ENCODE peak calls at places on chromosomes 5 and 9, in seven cellular contexts. One of them, this sample, is unnamed.

GRCh38 chr9:94110821-94111252 is 26.6 kb downstream of the PTPDC1 start:
- DNase-seq in mucosa of descending colon: no peak
- DNase-seq in cardiac fibroblast: peak; percentile 84
- DNase-seq in heart left ventricle: no peak
- DNase-seq in AG04450: peak; percentile 39
- DNase-seq in Caco-2: no peak
- DNase-seq in epithelial cell of esophagus: peak; percentile 35
- DNase-seq in this sample: no peak

GRCh38 chr5:107563957-107564544 is 106.7 kb downstream of the EFNA5 start:
- DNase-seq in mucosa of descending colon: no peak
- DNase-seq in cardiac fibroblast: no peak
- DNase-seq in heart left ventricle: no peak
- DNase-seq in AG04450: no peak
- DNase-seq in Caco-2: no peak
- DNase-seq in epithelial cell of esophagus: no peak
- DNase-seq in this sample: no peak

GRCh38 chr9:30239875-30240274 is 2144.6 kb upstream of the ACO1 start:
- DNase-seq in mucosa of descending colon: no peak
- DNase-seq in cardiac fibroblast: no peak
- DNase-seq in heart left ventricle: no peak
- DNase-seq in AG04450: no peak
- DNase-seq in Caco-2: no peak
- DNase-seq in epithelial cell of esophagus: no peak
- DNase-seq in this sample: no peak

GRCh38 chr5:141747152-141747640 is 65.2 kb upstream of the ARAP3 start:
- DNase-seq in mucosa of descending colon: peak; percentile 62
- DNase-seq in cardiac fibroblast: peak; percentile 60
- DNase-seq in heart left ventricle: peak; percentile 88
- DNase-seq in AG04450: no peak
- DNase-seq in Caco-2: no peak
- DNase-seq in epithelial cell of esophagus: peak; percentile 24
- DNase-seq in this sample: peak; percentile 63

GRCh38 chr5:1479581-1480188 is 34.4 kb upstream of the SLC6A3 start:
- DNase-seq in mucosa of descending colon: peak; percentile 46
- DNase-seq in cardiac fibroblast: peak; percentile 60
- DNase-seq in heart left ventricle: no peak
- DNase-seq in AG04450: no peak
- DNase-seq in Caco-2: no peak
- DNase-seq in epithelial cell of esophagus: peak; percentile 26
- DNase-seq in this sample: no peak

GRCh38 chr5:74212336-74212735 is 428.2 kb downstream of the ENC1 start:
- DNase-seq in mucosa of descending colon: no peak
- DNase-seq in cardiac fibroblast: peak; percentile 52
- DNase-seq in heart left ventricle: no peak
- DNase-seq in AG04450: no peak
- DNase-seq in Caco-2: peak; percentile 55
- DNase-seq in epithelial cell of esophagus: peak; percentile 51
- DNase-seq in this sample: no peak

GRCh38 chr5:2751592-2752021 is at the start of gene IRX2:
- DNase-seq in mucosa of descending colon: peak; percentile 67
- DNase-seq in cardiac fibroblast: peak; percentile 87
- DNase-seq in heart left ventricle: peak; percentile 86
- DNase-seq in AG04450: no peak
- DNase-seq in Caco-2: peak; percentile 95
- DNase-seq in epithelial cell of esophagus: peak; percentile 98
- DNase-seq in this sample: peak; percentile 73

GRCh38 chr5:132271251-132272246 is 14.1 kb downstream of the PDLIM4 start:
- DNase-seq in mucosa of descending colon: peak; percentile 54
- DNase-seq in cardiac fibroblast: no peak
- DNase-seq in heart left ventricle: peak; percentile 20
- DNase-seq in AG04450: no peak
- DNase-seq in Caco-2: peak; percentile 34
- DNase-seq in epithelial cell of esophagus: no peak
- DNase-seq in this sample: no peak

GRCh38 chr9:78973906-78974305 is 597.9 kb upstream of the TLE4 start:
- DNase-seq in mucosa of descending colon: no peak
- DNase-seq in cardiac fibroblast: peak; percentile 34
- DNase-seq in heart left ventricle: no peak
- DNase-seq in AG04450: peak; percentile 2
- DNase-seq in Caco-2: no peak
- DNase-seq in epithelial cell of esophagus: peak; percentile 95
- DNase-seq in this sample: no peak

GRCh38 chr5:40914835-40915234 is 5.5 kb downstream of the C7 start:
- DNase-seq in mucosa of descending colon: no peak
- DNase-seq in cardiac fibroblast: peak; percentile 78
- DNase-seq in heart left ventricle: no peak
- DNase-seq in AG04450: no peak
- DNase-seq in Caco-2: no peak
- DNase-seq in epithelial cell of esophagus: no peak
- DNase-seq in this sample: no peak

GRCh38 chr9:100911273-100911672 is 117.3 kb upstream of the PLPPR1 start:
- DNase-seq in mucosa of descending colon: no peak
- DNase-seq in cardiac fibroblast: no peak
- DNase-seq in heart left ventricle: no peak
- DNase-seq in AG04450: no peak
- DNase-seq in Caco-2: no peak
- DNase-seq in epithelial cell of esophagus: no peak
- DNase-seq in this sample: no peak

GRCh38 chr5:169415351-169415750 is 114.4 kb upstream of the SLIT3 start:
- DNase-seq in mucosa of descending colon: no peak
- DNase-seq in cardiac fibroblast: no peak
- DNase-seq in heart left ventricle: no peak
- DNase-seq in AG04450: no peak
- DNase-seq in Caco-2: no peak
- DNase-seq in epithelial cell of esophagus: no peak
- DNase-seq in this sample: no peak

GRCh38 chr9:79390077-79390673 is 181.6 kb upstream of the TLE4 start:
- DNase-seq in mucosa of descending colon: no peak
- DNase-seq in cardiac fibroblast: peak; percentile 36
- DNase-seq in heart left ventricle: no peak
- DNase-seq in AG04450: peak; percentile 52
- DNase-seq in Caco-2: no peak
- DNase-seq in epithelial cell of esophagus: peak; percentile 30
- DNase-seq in this sample: no peak

GRCh38 chr9:128211551-128212281 is 8.5 kb downstream of the DNM1 start:
- DNase-seq in mucosa of descending colon: no peak
- DNase-seq in cardiac fibroblast: no peak
- DNase-seq in heart left ventricle: no peak
- DNase-seq in AG04450: no peak
- DNase-seq in Caco-2: peak; percentile 37
- DNase-seq in epithelial cell of esophagus: no peak
- DNase-seq in this sample: no peak

GRCh38 chr9:125929846-125930245 is 182.7 kb downstream of the PBX3 start:
- DNase-seq in mucosa of descending colon: no peak
- DNase-seq in cardiac fibroblast: no peak
- DNase-seq in heart left ventricle: no peak
- DNase-seq in AG04450: no peak
- DNase-seq in Caco-2: no peak
- DNase-seq in epithelial cell of esophagus: peak; percentile 68
- DNase-seq in this sample: no peak

GRCh38 chr9:6896562-6896961 is 138.8 kb downstream of the KDM4C start:
- DNase-seq in mucosa of descending colon: no peak
- DNase-seq in cardiac fibroblast: peak; percentile 52
- DNase-seq in heart left ventricle: no peak
- DNase-seq in AG04450: no peak
- DNase-seq in Caco-2: no peak
- DNase-seq in epithelial cell of esophagus: peak; percentile 55
- DNase-seq in this sample: no peak

GRCh38 chr5:170638454-170639220 is 134.8 kb downstream of the KCNIP1 start:
- DNase-seq in mucosa of descending colon: peak; percentile 61
- DNase-seq in cardiac fibroblast: peak; percentile 64
- DNase-seq in heart left ventricle: peak; percentile 62
- DNase-seq in AG04450: no peak
- DNase-seq in Caco-2: peak; percentile 69
- DNase-seq in epithelial cell of esophagus: peak; percentile 49
- DNase-seq in this sample: no peak

GRCh38 chr5:139733698-139734491 is 61.7 kb upstream of the PSD2 start:
- DNase-seq in mucosa of descending colon: peak; percentile 65
- DNase-seq in cardiac fibroblast: no peak
- DNase-seq in heart left ventricle: no peak
- DNase-seq in AG04450: no peak
- DNase-seq in Caco-2: peak; percentile 71
- DNase-seq in epithelial cell of esophagus: no peak
- DNase-seq in this sample: no peak

GRCh38 chr5:97420646-97421045 is 237.6 kb upstream of the RIOK2 start:
- DNase-seq in mucosa of descending colon: no peak
- DNase-seq in cardiac fibroblast: no peak
- DNase-seq in heart left ventricle: no peak
- DNase-seq in AG04450: no peak
- DNase-seq in Caco-2: no peak
- DNase-seq in epithelial cell of esophagus: no peak
- DNase-seq in this sample: no peak

GRCh38 chr9:121700831-121701419 is 49.5 kb downstream of the DAB2IP start:
- DNase-seq in mucosa of descending colon: no peak
- DNase-seq in cardiac fibroblast: no peak
- DNase-seq in heart left ventricle: peak; percentile 63
- DNase-seq in AG04450: no peak
- DNase-seq in Caco-2: no peak
- DNase-seq in epithelial cell of esophagus: peak; percentile 43
- DNase-seq in this sample: no peak

GRCh38 chr5:133245191-133246052 is 193.6 kb downstream of the HSPA4 start:
- DNase-seq in mucosa of descending colon: no peak
- DNase-seq in cardiac fibroblast: peak; percentile 92
- DNase-seq in heart left ventricle: no peak
- DNase-seq in AG04450: peak; percentile 85
- DNase-seq in Caco-2: no peak
- DNase-seq in epithelial cell of esophagus: peak; percentile 99
- DNase-seq in this sample: no peak

GRCh38 chr9:89635007-89635742 is 30.4 kb downstream of the GADD45G start:
- DNase-seq in mucosa of descending colon: no peak
- DNase-seq in cardiac fibroblast: peak; percentile 56
- DNase-seq in heart left ventricle: no peak
- DNase-seq in AG04450: no peak
- DNase-seq in Caco-2: no peak
- DNase-seq in epithelial cell of esophagus: peak; percentile 53
- DNase-seq in this sample: no peak

GRCh38 chr5:19927919-19928318 is 60.1 kb downstream of the CDH18 start:
- DNase-seq in mucosa of descending colon: no peak
- DNase-seq in cardiac fibroblast: no peak
- DNase-seq in heart left ventricle: no peak
- DNase-seq in AG04450: no peak
- DNase-seq in Caco-2: no peak
- DNase-seq in epithelial cell of esophagus: no peak
- DNase-seq in this sample: no peak

GRCh38 chr5:174514983-174515394 is 209.4 kb upstream of the MSX2 start:
- DNase-seq in mucosa of descending colon: no peak
- DNase-seq in cardiac fibroblast: no peak
- DNase-seq in heart left ventricle: no peak
- DNase-seq in AG04450: no peak
- DNase-seq in Caco-2: no peak
- DNase-seq in epithelial cell of esophagus: no peak
- DNase-seq in this sample: no peak

GRCh38 chr5:145847499-145848497 is 12.7 kb upstream of the PRELID2 start:
- DNase-seq in mucosa of descending colon: no peak
- DNase-seq in cardiac fibroblast: peak; percentile 90
- DNase-seq in heart left ventricle: no peak
- DNase-seq in AG04450: peak; percentile 43
- DNase-seq in Caco-2: no peak
- DNase-seq in epithelial cell of esophagus: peak; percentile 91
- DNase-seq in this sample: no peak

GRCh38 chr5:93070938-93071337 is 510.1 kb downstream of the NR2F1-AS1 start:
- DNase-seq in mucosa of descending colon: no peak
- DNase-seq in cardiac fibroblast: no peak
- DNase-seq in heart left ventricle: no peak
- DNase-seq in AG04450: no peak
- DNase-seq in Caco-2: no peak
- DNase-seq in epithelial cell of esophagus: no peak
- DNase-seq in this sample: peak; percentile 86
- H3K4me3 ChIP-seq in mucosa of descending colon: no peak overlapping the region
- H3K4me3 ChIP-seq in cardiac fibroblast: no peak overlapping the region
- H3K4me3 ChIP-seq in heart left ventricle: no peak overlapping the region
- H3K4me3 ChIP-seq in AG04450: no peak overlapping the region
- H3K4me3 ChIP-seq in Caco-2: no peak overlapping the region
- H3K4me3 ChIP-seq in epithelial cell of esophagus: no peak overlapping the region
- H3K4me3 ChIP-seq in this sample: no peak overlapping the region

DNA sequence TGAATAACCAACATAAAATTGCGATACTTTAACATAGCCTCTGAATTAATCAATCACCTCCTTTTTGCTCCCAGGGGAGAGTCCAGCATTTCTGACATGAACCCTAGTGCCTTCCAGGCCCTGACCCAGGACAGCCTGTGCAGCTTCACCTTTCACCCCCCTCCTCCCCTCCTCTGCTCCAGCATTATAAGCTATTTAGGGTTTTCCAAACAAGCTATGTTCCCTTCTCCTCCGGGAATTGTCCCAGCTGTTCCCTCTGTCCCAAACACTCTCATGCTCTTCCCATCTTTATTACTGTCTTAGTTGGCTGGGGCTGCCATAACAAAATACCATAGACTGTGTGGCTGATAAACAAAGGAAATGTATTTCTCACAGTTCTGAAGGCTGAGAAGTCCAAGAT is 161.5 kb downstream of the EBF1 start:
- DNase-seq in mucosa of descending colon: no peak
- DNase-seq in cardiac fibroblast: no peak
- DNase-seq in heart left ventricle: peak; percentile 30
- DNase-seq in AG04450: no peak
- DNase-seq in Caco-2: no peak
- DNase-seq in epithelial cell of esophagus: no peak
- DNase-seq in this sample: no peak
- TF ChIP-seq CTCF in mucosa of descending colon: no peak
- TF ChIP-seq CTCF in cardiac fibroblast: no peak
- TF ChIP-seq CTCF in heart left ventricle: no peak
- TF ChIP-seq CTCF in AG04450: no peak
- TF ChIP-seq CTCF in Caco-2: no peak
- TF ChIP-seq CTCF in epithelial cell of esophagus: no peak
- TF ChIP-seq CTCF in this sample: no peak

DNA sequence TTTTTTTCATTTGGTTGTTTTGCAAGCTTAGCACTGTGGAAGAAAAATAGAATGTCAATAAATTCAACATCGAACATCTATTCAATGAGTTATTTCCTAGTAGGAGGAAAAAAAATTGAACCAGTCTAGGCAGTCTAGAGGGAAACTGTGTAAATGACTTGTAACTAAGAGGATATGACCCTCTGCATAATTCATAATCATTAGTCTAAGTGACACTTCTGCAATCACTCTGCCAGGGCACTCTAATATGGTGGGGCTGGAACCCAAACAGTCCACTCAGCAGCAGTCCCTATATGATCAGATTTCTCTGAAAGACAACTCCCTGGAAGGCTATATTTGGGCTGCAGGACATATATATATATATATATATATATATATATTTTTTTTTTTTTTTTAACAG is 481.9 kb upstream of the ZNF608 start:
- DNase-seq in mucosa of descending colon: no peak
- DNase-seq in cardiac fibroblast: no peak
- DNase-seq in heart left ventricle: no peak
- DNase-seq in AG04450: no peak
- DNase-seq in Caco-2: no peak
- DNase-seq in epithelial cell of esophagus: no peak
- DNase-seq in this sample: no peak
- H3K4me3 ChIP-seq in mucosa of descending colon: no peak overlapping the region
- H3K4me3 ChIP-seq in cardiac fibroblast: no peak overlapping the region
- H3K4me3 ChIP-seq in heart left ventricle: no peak overlapping the region
- H3K4me3 ChIP-seq in AG04450: no peak overlapping the region
- H3K4me3 ChIP-seq in Caco-2: no peak overlapping the region
- H3K4me3 ChIP-seq in epithelial cell of esophagus: no peak overlapping the region
- H3K4me3 ChIP-seq in this sample: no peak overlapping the region

DNA sequence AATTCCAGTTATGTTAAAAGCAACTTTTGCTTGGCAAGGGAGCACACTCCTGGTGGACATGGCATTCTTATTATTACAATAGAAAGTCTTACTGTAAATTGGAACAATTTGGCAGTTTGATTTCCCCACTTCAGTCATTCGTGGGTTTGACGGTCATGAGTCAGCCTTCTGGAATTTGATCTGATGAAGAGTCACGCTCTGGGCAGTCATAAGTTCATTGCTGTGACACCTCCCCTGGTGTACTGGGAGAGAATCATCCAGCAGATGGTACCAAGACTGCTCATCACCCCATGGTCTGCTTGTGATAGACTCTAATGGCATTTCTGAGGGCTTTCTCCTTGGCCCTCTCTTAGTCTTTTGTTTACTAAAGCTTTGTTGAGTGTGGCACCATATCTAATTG is 53.8 kb downstream of the GLRA1 start:
- DNase-seq in mucosa of descending colon: no peak
- DNase-seq in cardiac fibroblast: peak; percentile 82
- DNase-seq in heart left ventricle: no peak
- DNase-seq in AG04450: no peak
- DNase-seq in Caco-2: no peak
- DNase-seq in epithelial cell of esophagus: peak; percentile 65
- DNase-seq in this sample: no peak
- TF ChIP-seq CTCF in mucosa of descending colon: no peak
- TF ChIP-seq CTCF in cardiac fibroblast: no peak
- TF ChIP-seq CTCF in heart left ventricle: no peak
- TF ChIP-seq CTCF in AG04450: no peak
- TF ChIP-seq CTCF in Caco-2: no peak
- TF ChIP-seq CTCF in epithelial cell of esophagus: no peak
- TF ChIP-seq CTCF in this sample: no peak

This sample was measured in LNCaP clone FGC.